ENCODE peak calls at places on chromosomes 11 and 22, in five cellular contexts. One of them, this sample, is unnamed. For H3K4me1, the result is how much of the 10 kb centered on the place peaks cover.

GRCh38 chr11:130719516-130719915 is 196.8 kb downstream of the SNX19 start:
- DNase-seq in CD4-positive, CD25-positive, alpha-beta regulatory T cell: no peak
- DNase-seq in A549: no peak
- DNase-seq in right cardiac atrium: no peak
- DNase-seq in upper lobe of right lung: no peak
- DNase-seq in this sample: no peak

GRCh38 chr11:59680287-59681154 is 11.7 kb upstream of the PATL1 start:
- DNase-seq in right cardiac atrium: peak
- DNase-seq in upper lobe of right lung: peak
- DNase-seq in A549: peak
- DNase-seq in CD4-positive, CD25-positive, alpha-beta regulatory T cell: peak
- DNase-seq in this sample: peak

GRCh38 chr11:70267405-70267950 is 3.0 kb upstream of the PPFIA1 start:
- DNase-seq in A549: no peak
- DNase-seq in CD4-positive, CD25-positive, alpha-beta regulatory T cell: no peak
- DNase-seq in upper lobe of right lung: no peak
- DNase-seq in right cardiac atrium: no peak
- DNase-seq in this sample: no peak

GRCh38 chr22:23912293-23912903 is 18.2 kb downstream of the MIF start:
- DNase-seq in CD4-positive, CD25-positive, alpha-beta regulatory T cell: no peak
- DNase-seq in A549: no peak
- DNase-seq in upper lobe of right lung: no peak
- DNase-seq in right cardiac atrium: no peak
- DNase-seq in this sample: no peak

GRCh38 chr11:10109836-10110235 is 184.2 kb downstream of the SBF2 start:
- DNase-seq in CD4-positive, CD25-positive, alpha-beta regulatory T cell: no peak
- DNase-seq in right cardiac atrium: no peak
- DNase-seq in A549: no peak
- DNase-seq in upper lobe of right lung: no peak
- DNase-seq in this sample: peak

GRCh38 chr11:2827256-2827655 is 58.3 kb downstream of the CDKN1C start:
- DNase-seq in upper lobe of right lung: no peak
- DNase-seq in CD4-positive, CD25-positive, alpha-beta regulatory T cell: no peak
- DNase-seq in A549: no peak
- DNase-seq in right cardiac atrium: peak
- DNase-seq in this sample: peak

GRCh38 chr22:43921361-43921760 is 2.2 kb upstream of the PNPLA3 start:
- DNase-seq in CD4-positive, CD25-positive, alpha-beta regulatory T cell: no peak
- DNase-seq in upper lobe of right lung: no peak
- DNase-seq in right cardiac atrium: no peak
- DNase-seq in A549: no peak
- DNase-seq in this sample: peak

GRCh38 chr22:37324340-37325023 is 42.2 kb downstream of the CYTH4 start:
- DNase-seq in A549: no peak
- DNase-seq in right cardiac atrium: no peak
- DNase-seq in upper lobe of right lung: peak
- DNase-seq in CD4-positive, CD25-positive, alpha-beta regulatory T cell: no peak
- DNase-seq in this sample: no peak

GRCh38 chr22:23240639-23241389 is 60.5 kb downstream of the BCR start:
- DNase-seq in right cardiac atrium: peak
- DNase-seq in CD4-positive, CD25-positive, alpha-beta regulatory T cell: no peak
- DNase-seq in upper lobe of right lung: no peak
- DNase-seq in A549: peak
- DNase-seq in this sample: no peak

GRCh38 chr11:4095509-4096230 is 1.1 kb downstream of the RRM1 start:
- DNase-seq in upper lobe of right lung: no peak
- DNase-seq in CD4-positive, CD25-positive, alpha-beta regulatory T cell: peak
- DNase-seq in A549: peak
- DNase-seq in right cardiac atrium: no peak
- DNase-seq in this sample: no peak

GRCh38 chr22:45225732-45226560 is 14.7 kb downstream of the KIAA0930 start:
- DNase-seq in right cardiac atrium: peak
- DNase-seq in A549: no peak
- DNase-seq in CD4-positive, CD25-positive, alpha-beta regulatory T cell: no peak
- DNase-seq in upper lobe of right lung: peak
- DNase-seq in this sample: peak

GRCh38 chr22:36772451-36772850 is 3.5 kb downstream of the IFT27 start:
- DNase-seq in A549: no peak
- DNase-seq in upper lobe of right lung: peak
- DNase-seq in right cardiac atrium: no peak
- DNase-seq in CD4-positive, CD25-positive, alpha-beta regulatory T cell: no peak
- DNase-seq in this sample: no peak

GRCh38 chr11:70174846-70175764 is 28.0 kb upstream of the FADD start:
- DNase-seq in A549: no peak
- DNase-seq in right cardiac atrium: no peak
- DNase-seq in upper lobe of right lung: no peak
- DNase-seq in CD4-positive, CD25-positive, alpha-beta regulatory T cell: no peak
- DNase-seq in this sample: no peak

GRCh38 chr11:118699508-118700220 is 20.2 kb upstream of the TREH start:
- DNase-seq in upper lobe of right lung: no peak
- DNase-seq in right cardiac atrium: no peak
- DNase-seq in CD4-positive, CD25-positive, alpha-beta regulatory T cell: peak
- DNase-seq in A549: no peak
- DNase-seq in this sample: no peak

GRCh38 chr11:45413156-45413833 is 127.2 kb upstream of the SYT13 start:
- DNase-seq in upper lobe of right lung: no peak
- DNase-seq in CD4-positive, CD25-positive, alpha-beta regulatory T cell: no peak
- DNase-seq in A549: no peak
- DNase-seq in right cardiac atrium: no peak
- DNase-seq in this sample: no peak

GRCh38 chr11:12249590-12250260 is 127.6 kb upstream of the PARVA start:
- DNase-seq in right cardiac atrium: no peak
- DNase-seq in CD4-positive, CD25-positive, alpha-beta regulatory T cell: no peak
- DNase-seq in A549: no peak
- DNase-seq in upper lobe of right lung: no peak
- DNase-seq in this sample: peak

GRCh38 chr11:68897441-68897840 is 6.2 kb downstream of the MRPL21 start:
- DNase-seq in upper lobe of right lung: peak
- DNase-seq in right cardiac atrium: no peak
- DNase-seq in A549: no peak
- DNase-seq in CD4-positive, CD25-positive, alpha-beta regulatory T cell: no peak
- DNase-seq in this sample: no peak

GRCh38 chr11:124751391-124751740 is 689 bp downstream of the VSIG2 start:
- DNase-seq in A549: no peak
- DNase-seq in right cardiac atrium: no peak
- DNase-seq in CD4-positive, CD25-positive, alpha-beta regulatory T cell: no peak
- DNase-seq in upper lobe of right lung: no peak
- DNase-seq in this sample: no peak
- H3K4me1 ChIP-seq in A549: under half
- H3K4me1 ChIP-seq in right cardiac atrium: under half
- H3K4me1 ChIP-seq in CD4-positive, CD25-positive, alpha-beta regulatory T cell: under half
- H3K4me1 ChIP-seq in upper lobe of right lung: half or more
- H3K4me1 ChIP-seq in this sample: under half

DNA sequence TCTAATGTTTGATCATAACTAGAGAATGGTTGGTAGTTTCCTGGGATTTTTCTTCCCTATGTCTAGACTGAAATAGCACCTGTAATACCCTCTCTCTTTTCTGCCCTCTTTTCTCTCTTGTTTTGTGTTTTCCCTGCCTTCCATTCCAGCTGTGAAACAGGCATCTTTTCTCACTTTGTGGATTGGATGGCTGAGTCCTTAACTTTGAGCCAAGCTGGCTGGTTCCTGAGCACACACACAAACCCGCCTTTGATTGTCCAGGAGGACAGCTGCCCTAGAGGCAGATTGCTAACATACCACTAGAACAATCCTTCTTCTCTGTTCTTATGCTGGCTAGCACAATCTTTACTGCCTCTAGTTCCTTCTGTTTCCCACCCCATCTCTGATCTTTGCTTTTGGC is 17.7 kb downstream of the CTNND1 start:
- DNase-seq in CD4-positive, CD25-positive, alpha-beta regulatory T cell: no peak
- DNase-seq in upper lobe of right lung: no peak
- DNase-seq in A549: peak
- DNase-seq in right cardiac atrium: peak
- DNase-seq in this sample: peak
- H3K4me1 ChIP-seq in CD4-positive, CD25-positive, alpha-beta regulatory T cell: under half
- H3K4me1 ChIP-seq in upper lobe of right lung: half or more
- H3K4me1 ChIP-seq in A549: half or more
- H3K4me1 ChIP-seq in right cardiac atrium: under half
- H3K4me1 ChIP-seq in this sample: half or more

GRCh38 chr11:65557280-65558001 is 718 bp downstream of the LTBP3 start:
- DNase-seq in CD4-positive, CD25-positive, alpha-beta regulatory T cell: no peak
- DNase-seq in right cardiac atrium: peak
- DNase-seq in upper lobe of right lung: no peak
- DNase-seq in A549: no peak
- DNase-seq in this sample: no peak

GRCh38 chr11:65558785-65559509 is 788 bp upstream of the LTBP3 start:
- DNase-seq in upper lobe of right lung: no peak
- DNase-seq in CD4-positive, CD25-positive, alpha-beta regulatory T cell: no peak
- DNase-seq in right cardiac atrium: peak
- DNase-seq in A549: no peak
- DNase-seq in this sample: peak

GRCh38 chr11:65559535-65559934 is 1.4 kb upstream of the LTBP3 start:
- DNase-seq in A549: no peak
- DNase-seq in CD4-positive, CD25-positive, alpha-beta regulatory T cell: no peak
- DNase-seq in upper lobe of right lung: no peak
- DNase-seq in right cardiac atrium: no peak
- DNase-seq in this sample: no peak

GRCh38 chr11:65556470-65557279 is 1.5 kb downstream of the LTBP3 start:
- DNase-seq in A549: no peak
- DNase-seq in right cardiac atrium: no peak
- DNase-seq in upper lobe of right lung: no peak
- DNase-seq in CD4-positive, CD25-positive, alpha-beta regulatory T cell: no peak
- DNase-seq in this sample: no peak

DNA sequence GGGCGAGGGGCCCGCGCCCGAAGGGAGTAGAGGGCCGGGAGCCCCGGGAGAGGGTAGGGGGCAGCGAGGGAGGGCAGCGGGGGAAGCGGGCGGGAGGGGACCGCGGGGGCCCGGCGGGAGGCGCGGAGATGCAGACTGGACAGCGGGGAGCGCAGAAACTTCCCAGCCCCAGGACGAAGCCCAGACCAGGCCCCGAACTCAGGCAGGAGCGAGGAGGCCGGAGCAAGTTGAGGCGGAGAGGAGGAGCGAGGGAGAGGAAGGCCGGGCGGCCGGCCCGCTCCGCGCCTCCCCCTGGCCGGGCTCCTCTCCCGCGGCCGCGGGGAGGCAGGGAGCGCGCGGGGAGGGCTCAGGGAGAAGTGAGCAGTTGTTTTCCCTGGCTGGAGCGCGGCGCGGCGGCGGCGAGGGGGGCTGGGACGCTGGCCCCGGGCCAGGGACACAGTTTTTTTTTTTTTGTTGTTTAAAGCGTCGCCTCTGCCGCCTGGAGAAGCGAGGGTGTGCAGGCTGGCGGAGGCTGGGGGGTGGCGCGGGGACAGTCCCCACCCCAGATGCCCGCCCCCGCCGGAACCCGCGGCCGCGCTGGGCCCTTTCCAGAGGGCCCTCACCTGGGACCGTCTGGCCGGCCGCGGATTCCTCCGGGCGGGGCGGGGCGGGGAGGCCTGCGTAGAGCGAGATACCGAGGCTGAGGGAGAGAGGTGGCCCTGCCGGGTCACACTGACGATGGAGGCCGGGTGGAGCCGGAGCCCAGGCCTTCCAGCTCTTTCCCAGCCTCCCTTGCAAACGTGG is at the start of gene LTBP3:
- DNase-seq in right cardiac atrium: peak
- DNase-seq in upper lobe of right lung: peak
- DNase-seq in A549: peak
- DNase-seq in CD4-positive, CD25-positive, alpha-beta regulatory T cell: peak
- DNase-seq in this sample: peak
- H3K4me1 ChIP-seq in right cardiac atrium: under half
- H3K4me1 ChIP-seq in upper lobe of right lung: under half
- H3K4me1 ChIP-seq in A549: half or more
- H3K4me1 ChIP-seq in CD4-positive, CD25-positive, alpha-beta regulatory T cell: under half
- H3K4me1 ChIP-seq in this sample: under half

DNA sequence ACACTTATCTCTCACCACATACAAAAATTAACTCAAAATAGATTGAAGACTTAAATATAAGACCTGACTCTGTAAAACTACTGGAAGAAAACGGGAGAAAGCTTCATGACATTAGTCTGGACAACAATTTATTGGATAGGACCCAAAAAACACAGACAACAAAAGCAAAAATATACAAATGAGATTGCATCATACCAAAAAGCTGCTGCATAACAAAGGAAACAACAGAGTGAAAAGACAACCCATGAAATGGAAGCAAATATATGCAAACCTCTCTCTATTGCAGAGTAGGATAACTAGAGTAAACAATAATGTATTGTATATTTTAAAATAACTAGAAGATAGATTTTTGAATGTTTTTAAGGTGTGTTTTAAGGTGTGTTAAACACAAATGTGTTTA is 11.2 kb downstream of the MRGPRX2 start:
- DNase-seq in A549: no peak
- DNase-seq in right cardiac atrium: no peak
- DNase-seq in CD4-positive, CD25-positive, alpha-beta regulatory T cell: no peak
- DNase-seq in upper lobe of right lung: no peak
- DNase-seq in this sample: no peak
- H3K4me1 ChIP-seq in A549: under half
- H3K4me1 ChIP-seq in right cardiac atrium: under half
- H3K4me1 ChIP-seq in CD4-positive, CD25-positive, alpha-beta regulatory T cell: under half
- H3K4me1 ChIP-seq in upper lobe of right lung: under half
- H3K4me1 ChIP-seq in this sample: under half

DNA sequence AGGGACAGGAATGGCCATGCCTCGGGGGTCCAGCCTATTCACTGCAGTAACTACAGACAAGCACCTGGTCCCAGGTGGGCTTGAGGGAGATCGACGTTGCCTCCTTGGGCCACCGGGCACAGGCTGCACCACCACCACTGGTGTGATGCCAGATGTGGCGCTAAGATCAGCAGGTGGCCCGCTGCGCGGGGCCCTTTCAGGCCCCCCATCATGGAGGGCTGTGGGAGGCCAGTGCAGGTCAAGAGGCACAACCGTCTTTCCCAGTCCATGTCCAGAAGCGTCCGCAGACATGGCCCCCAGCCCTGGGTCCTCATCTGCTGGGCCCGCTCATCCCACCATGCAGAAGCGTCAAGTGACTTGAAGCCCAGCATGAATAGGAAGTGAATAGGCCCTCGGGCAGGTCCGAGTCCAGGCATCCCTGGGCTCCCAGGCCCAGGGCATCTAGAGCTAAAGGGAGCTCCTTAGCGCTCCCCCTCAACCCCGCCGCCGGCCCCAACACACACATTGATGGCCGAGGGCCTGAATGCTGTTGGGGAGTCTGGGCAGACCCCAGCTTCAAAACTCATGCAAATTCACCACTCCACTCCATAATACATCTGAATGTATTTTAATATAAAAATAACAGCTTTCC is 18.3 kb downstream of the FADS3 start:
- DNase-seq in A549: no peak
- DNase-seq in upper lobe of right lung: no peak
- DNase-seq in CD4-positive, CD25-positive, alpha-beta regulatory T cell: no peak
- DNase-seq in right cardiac atrium: no peak
- DNase-seq in this sample: no peak
- H3K4me1 ChIP-seq in A549: under half
- H3K4me1 ChIP-seq in upper lobe of right lung: under half
- H3K4me1 ChIP-seq in CD4-positive, CD25-positive, alpha-beta regulatory T cell: under half
- H3K4me1 ChIP-seq in right cardiac atrium: under half
- H3K4me1 ChIP-seq in this sample: under half

GRCh38 chr22:41178425-41178975 is 26.6 kb upstream of the L3MBTL2 start:
- DNase-seq in CD4-positive, CD25-positive, alpha-beta regulatory T cell: no peak
- DNase-seq in A549: no peak
- DNase-seq in upper lobe of right lung: no peak
- DNase-seq in right cardiac atrium: peak
- DNase-seq in this sample: no peak
- H3K4me1 ChIP-seq in CD4-positive, CD25-positive, alpha-beta regulatory T cell: under half
- H3K4me1 ChIP-seq in A549: under half
- H3K4me1 ChIP-seq in upper lobe of right lung: under half
- H3K4me1 ChIP-seq in right cardiac atrium: under half
- H3K4me1 ChIP-seq in this sample: under half

This sample was measured in cardiac muscle cell.